ENCODE peak calls at places on chromosomes 7 and 10, in six cellular contexts. S is D721Med, R is choroid plexus epithelial cell, M is Peyer's patch, Q is AG04450, G is left ventricle myocardium inferior. K is an unnamed sample.

GRCh38 chr7:46603780-46604725 is 683.0 kb upstream of the IGFBP3 start:
- DNase-seq in S (no peak), M (peak), G (peak), Q (no peak), R (peak), K (no peak)

GRCh38 chr10:79034271-79034876 is 34.4 kb upstream of the ZMIZ1 start:
- DNase-seq in Q (no peak), R (no peak), G (no peak), S (no peak), M (no peak), K (no peak)

GRCh38 chr7:86222806-86223205 is 420.9 kb upstream of the GRM3 start:
- DNase-seq in S (no peak), G (no peak), M (no peak), Q (no peak), R (no peak), K (no peak)

GRCh38 chr7:68688416-68689086 is 909.7 kb upstream of the AUTS2 start:
- DNase-seq in M (no peak), Q (no peak), S (peak), R (no peak), G (no peak), K (no peak)

GRCh38 chr7:484365-485101 is 35.1 kb downstream of the PDGFA start:
- DNase-seq in M (no peak), S (no peak), R (no peak), Q (no peak), G (peak), K (no peak)

GRCh38 chr7:95469850-95470249 is 15.9 kb upstream of the ASB4 start:
- DNase-seq in G (no peak), M (no peak), S (no peak), R (peak), Q (no peak), K (no peak)

GRCh38 chr10:98582363-98582762 is 135.6 kb upstream of the HPS1 start:
- DNase-seq in R (no peak), S (no peak), M (no peak), G (no peak), Q (no peak), K (no peak)

GRCh38 chr7:26399309-26399610 is 107.6 kb downstream of the SNX10 start:
- DNase-seq in M (no peak), Q (no peak), R (no peak), S (no peak), G (peak), K (no peak)

GRCh38 chr10:62587011-62587410 is 212.8 kb downstream of the ZNF365 start:
- DNase-seq in S (no peak), M (no peak), Q (no peak), R (peak), G (no peak), K (no peak)

GRCh38 chr7:131145026-131145425 is 182.7 kb upstream of the MKLN1 start:
- DNase-seq in S (no peak), Q (no peak), G (no peak), R (peak), M (no peak), K (no peak)

GRCh38 chr7:27697861-27698430 is 35.3 kb upstream of the HIBADH start:
- DNase-seq in R (peak), S (no peak), Q (no peak), M (peak), G (no peak), K (no peak)

GRCh38 chr10:117460846-117461765 is 81.4 kb upstream of the EMX2 start:
- DNase-seq in G (no peak), S (no peak), Q (no peak), M (no peak), R (no peak), K (peak)

GRCh38 chr7:123627859-123628258 is 26.2 kb downstream of the ASB15 start:
- DNase-seq in Q (no peak), S (no peak), R (no peak), G (no peak), M (no peak), K (no peak)

GRCh38 chr10:51425431-51425830 is 274.0 kb downstream of the CSTF2T start:
- DNase-seq in R (peak), M (no peak), S (no peak), G (peak), Q (no peak), K (no peak)

GRCh38 chr10:27145937-27146336 is 8.2 kb downstream of the YME1L1 start:
- DNase-seq in Q (no peak), S (no peak), R (no peak), G (no peak), M (no peak), K (no peak)

GRCh38 chr7:93178213-93178612 is 30.0 kb upstream of the SAMD9L start:
- DNase-seq in Q (no peak), S (no peak), M (no peak), G (no peak), R (peak), K (no peak)

GRCh38 chr10:61779950-61780659 is 117.4 kb downstream of the CABCOCO1 start:
- DNase-seq in R (peak), M (peak), S (no peak), G (no peak), Q (no peak), K (peak)

GRCh38 chr7:2106920-2107319 is 125.8 kb downstream of the MAD1L1 start:
- DNase-seq in S (no peak), M (no peak), G (peak), R (peak), Q (no peak), K (no peak)

GRCh38 chr10:121900443-121901174 is 27.2 kb downstream of the ATE1 start:
- DNase-seq in Q (peak), S (no peak), M (no peak), R (peak), G (no peak), K (no peak)

GRCh38 chr7:94338921-94339371 is 55.7 kb upstream of the COL1A2 start:
- DNase-seq in R (peak), G (no peak), M (no peak), Q (no peak), S (no peak), K (peak)

GRCh38 chr7:133273221-133273620 is 20.3 kb downstream of the EXOC4 start:
- DNase-seq in S (no peak), R (no peak), Q (no peak), M (no peak), G (no peak), K (no peak)
- TF ChIP-seq CTCF in S (no peak), R (no peak), Q (no peak), M (no peak), G (no peak), K (no peak)

GRCh38 chr7:110204527-110204926 is 886.4 kb upstream of the LRRN3 start:
- DNase-seq in M (no peak), S (no peak), R (peak), Q (no peak), G (no peak), K (no peak)
- TF ChIP-seq CTCF in M (no peak), S (peak), R (peak), Q (peak), G (no peak), K (peak)

DNA sequence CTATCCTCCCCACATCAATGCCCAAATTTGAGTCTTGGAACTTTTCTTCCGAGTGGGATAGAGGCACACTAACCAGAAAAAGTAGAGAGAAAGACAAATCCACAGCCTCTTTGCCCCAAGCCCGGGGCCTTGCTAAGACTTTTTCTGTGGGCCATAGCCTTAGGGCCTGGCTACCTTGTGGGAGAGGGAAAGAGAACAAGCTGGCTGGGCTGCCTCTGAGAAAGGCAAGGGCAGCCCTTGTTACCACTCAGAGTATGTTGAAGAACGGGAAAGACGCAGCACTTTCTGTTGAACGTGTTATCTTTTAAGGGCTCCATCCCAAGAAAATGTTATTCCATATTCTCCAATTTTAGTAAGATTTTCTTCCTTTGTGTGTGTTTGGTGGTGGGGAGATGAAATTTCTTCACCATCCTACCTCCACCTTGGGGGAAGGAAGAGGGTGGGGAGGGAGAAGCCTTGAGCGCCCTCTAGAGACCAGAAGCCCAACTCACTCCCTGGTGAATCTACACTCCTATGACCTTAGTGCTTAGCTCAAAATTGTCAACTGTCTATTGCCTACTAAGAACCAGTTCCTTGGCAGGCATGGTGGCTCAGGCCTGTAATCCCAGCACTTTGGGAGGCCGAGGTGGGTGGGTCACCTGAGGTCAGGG is 3.9 kb upstream of the NRF1 start:
- DNase-seq in G (no peak), S (peak), M (peak), Q (no peak), R (peak), K (no peak)
- TF ChIP-seq CTCF in G (peak), S (peak), M (peak), Q (peak), R (peak), K (peak)

DNA sequence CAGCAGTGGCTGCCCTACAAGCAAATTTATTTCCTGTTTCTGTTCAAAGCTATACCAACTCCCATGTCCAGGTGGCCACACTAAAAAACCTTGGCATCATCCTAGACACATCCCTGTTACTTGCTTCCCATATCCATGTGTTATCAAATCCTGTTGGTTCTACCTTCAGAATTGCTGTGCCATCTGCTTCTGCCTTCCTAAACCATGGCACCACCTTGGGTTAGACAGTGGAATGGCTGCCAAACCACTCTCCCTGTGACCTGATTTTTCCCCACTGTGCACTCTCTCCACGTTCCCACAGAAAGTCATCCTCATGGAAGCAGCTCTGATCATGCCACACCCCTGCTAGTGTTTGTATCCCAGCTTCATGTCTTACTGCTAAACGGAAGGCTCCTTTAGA is 697.6 kb upstream of the GALNT17 start:
- DNase-seq in S (no peak), M (no peak), G (no peak), Q (no peak), R (no peak), K (no peak)
- TF ChIP-seq CTCF in S (peak), M (no peak), G (no peak), Q (no peak), R (no peak), K (no peak)

GRCh38 chr7:155011081-155011480 is 8.2 kb upstream of the PAXIP1 start:
- DNase-seq in M (no peak), Q (no peak), S (no peak), R (peak), G (no peak), K (no peak)
- TF ChIP-seq CTCF in M (no peak), Q (no peak), S (no peak), R (no peak), G (no peak), K (no peak)

GRCh38 chr10:18195060-18195799 is 55.0 kb downstream of the CACNB2 start:
- DNase-seq in Q (peak), R (peak), M (no peak), G (no peak), S (no peak), K (no peak)
- TF ChIP-seq CTCF in Q (no peak), R (no peak), M (no peak), G (no peak), S (no peak), K (no peak)

DNA sequence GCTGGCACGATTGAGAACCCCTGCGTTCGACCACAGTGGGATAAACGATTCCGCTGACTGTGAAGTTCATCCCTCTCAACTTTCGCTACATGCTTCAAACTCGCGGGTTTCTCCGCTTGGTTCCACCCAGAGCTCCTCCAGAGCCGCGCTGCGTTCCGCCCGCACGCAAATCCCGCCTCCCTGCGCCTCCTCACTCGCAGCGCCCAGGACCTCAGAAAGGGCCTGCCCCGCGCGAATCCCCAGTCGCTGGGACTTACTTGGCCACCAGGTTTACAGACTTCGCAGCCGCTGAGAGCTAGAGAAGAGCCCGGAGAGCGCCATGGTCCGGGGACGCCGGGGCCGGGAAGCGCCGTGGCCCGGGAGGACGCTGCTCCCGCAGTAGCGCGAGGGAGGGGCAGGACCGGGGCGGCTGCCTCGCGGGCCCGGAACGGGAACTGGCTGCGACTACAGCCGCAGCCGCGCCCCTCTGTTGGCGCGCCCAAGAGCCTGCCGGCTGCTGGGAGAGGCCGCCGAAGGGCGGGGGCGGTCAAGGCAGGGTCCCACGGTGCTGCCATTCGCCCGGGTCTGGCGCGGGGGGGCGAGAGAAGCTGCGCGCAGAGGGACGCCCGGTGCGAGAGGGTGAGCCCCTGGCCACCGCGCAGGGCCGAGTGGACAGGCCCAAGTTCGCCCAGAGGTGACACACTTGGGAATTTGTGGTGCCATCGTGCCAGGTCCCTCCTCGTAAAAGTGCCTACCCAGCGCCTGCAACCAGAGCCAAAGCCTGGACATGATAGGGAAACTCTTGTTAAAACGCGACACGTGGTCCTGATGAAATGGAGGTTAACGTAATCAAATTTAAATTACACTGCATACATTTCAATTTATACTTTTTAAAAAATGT is at the start of gene NOD1:
- DNase-seq in S (peak), G (peak), Q (no peak), M (peak), R (peak), K (no peak)
- TF ChIP-seq CTCF in S (no peak), G (peak), Q (no peak), M (no peak), R (peak), K (peak)

GRCh38 chr10:15295540-15296325 is 75.4 kb downstream of the FAM171A1 start:
- DNase-seq in M (no peak), S (no peak), R (no peak), G (no peak), Q (no peak), K (no peak)

GRCh38 chr10:15305634-15306033 is 65.5 kb downstream of the FAM171A1 start:
- DNase-seq in Q (no peak), R (no peak), S (no peak), M (no peak), G (no peak), K (no peak)

GRCh38 chr10:15305161-15305560 is 65.9 kb downstream of the FAM171A1 start:
- DNase-seq in S (no peak), R (no peak), M (no peak), G (no peak), Q (no peak), K (no peak)

GRCh38 chr10:15300145-15300544 is 70.9 kb downstream of the FAM171A1 start:
- DNase-seq in S (no peak), Q (no peak), M (no peak), G (no peak), R (no peak), K (no peak)

GRCh38 chr10:15300697-15301096 is 70.4 kb downstream of the FAM171A1 start:
- DNase-seq in R (no peak), S (no peak), G (no peak), Q (no peak), M (no peak), K (no peak)
- TF ChIP-seq CTCF in R (no peak), S (no peak), G (no peak), Q (no peak), M (no peak), K (no peak)